ENCODE peak calls at places on chromosomes 7 and 10, in eight cellular contexts. A is testis, V is GM12892, J is uterus, C is body of pancreas, G is prostate gland, I is H54, P is heart left ventricle. F is an unnamed sample.

GRCh38 chr10:43201545-43202131 is 63.4 kb downstream of the CSGALNACT2 start:
- DNase-seq in A (no peak), V (peak), J (peak), C (no peak), G (no peak), I (no peak), P (peak), F (peak)

GRCh38 chr7:46485481-46486065 is 564.5 kb upstream of the IGFBP3 start:
- DNase-seq in A (no peak), V (no peak), J (no peak), C (no peak), G (no peak), I (peak), P (no peak), F (no peak)

GRCh38 chr7:143003393-143004051 is 23.4 kb downstream of the OR9A2 start:
- DNase-seq in A (peak), V (peak), J (no peak), C (peak), G (peak), I (peak), P (no peak), F (peak)

GRCh38 chr10:50600831-50601466 is 22.8 kb downstream of the SGMS1 start:
- DNase-seq in A (no peak), V (no peak), J (no peak), C (no peak), G (no peak), I (no peak), P (no peak), F (no peak)

GRCh38 chr7:135923700-135924261 is 53.4 kb downstream of the MTPN start:
- DNase-seq in A (no peak), V (no peak), J (no peak), C (no peak), G (no peak), I (peak), P (no peak), F (no peak)

GRCh38 chr7:141349804-141350203 is 201.4 kb upstream of the AGK start:
- DNase-seq in A (no peak), V (no peak), J (no peak), C (no peak), G (no peak), I (no peak), P (no peak), F (no peak)

GRCh38 chr10:3398825-3399646 is 226.5 kb upstream of the PITRM1 start:
- DNase-seq in A (peak), V (no peak), J (no peak), C (no peak), G (no peak), I (no peak), P (peak), F (no peak)

GRCh38 chr10:124468624-124469023 is 7.0 kb downstream of the LHPP start:
- DNase-seq in A (no peak), V (no peak), J (no peak), C (no peak), G (no peak), I (no peak), P (no peak), F (no peak)

GRCh38 chr10:67036808-67037207 is 111.0 kb downstream of the LRRTM3 start:
- DNase-seq in A (no peak), V (no peak), J (no peak), C (no peak), G (no peak), I (no peak), P (no peak), F (no peak)

GRCh38 chr10:2851544-2851943 is 215.8 kb upstream of the PFKP start:
- DNase-seq in A (no peak), V (no peak), J (no peak), C (no peak), G (no peak), I (no peak), P (no peak), F (no peak)

GRCh38 chr10:75352650-75353049 is 48.9 kb downstream of the ZNF503 start:
- DNase-seq in A (peak), V (no peak), J (no peak), C (no peak), G (no peak), I (no peak), P (no peak), F (no peak)

GRCh38 chr10:97215619-97216018 is 29.9 kb upstream of the SLIT1 start:
- DNase-seq in A (no peak), V (no peak), J (no peak), C (no peak), G (no peak), I (no peak), P (no peak), F (no peak)

GRCh38 chr10:34731885-34732701 is 83.0 kb downstream of the PARD3 start:
- DNase-seq in A (no peak), V (no peak), J (no peak), C (peak), G (no peak), I (no peak), P (no peak), F (no peak)

GRCh38 chr10:75450062-75450429 is 18.6 kb downstream of the LRMDA start:
- DNase-seq in A (no peak), V (no peak), J (no peak), C (no peak), G (no peak), I (no peak), P (no peak), F (no peak)

GRCh38 chr7:73668103-73668937 is 689 bp downstream of the VPS37D start:
- DNase-seq in A (no peak), V (no peak), J (peak), C (peak), G (no peak), I (no peak), P (no peak), F (no peak)

GRCh38 chr10:13912111-13912510 is 325.3 kb downstream of the PRPF18 start:
- DNase-seq in A (no peak), V (no peak), J (no peak), C (no peak), G (no peak), I (no peak), P (no peak), F (no peak)

GRCh38 chr7:22419488-22419887 is 62.5 kb upstream of the RAPGEF5 start:
- DNase-seq in A (no peak), V (no peak), J (no peak), C (no peak), G (no peak), I (no peak), P (no peak), F (no peak)

GRCh38 chr7:38198356-38198755 is 20.3 kb downstream of the STARD3NL start:
- DNase-seq in A (no peak), V (no peak), J (no peak), C (no peak), G (no peak), I (no peak), P (no peak), F (no peak)

GRCh38 chr10:75236178-75236825 is 545 bp upstream of the COMTD1 start:
- DNase-seq in A (no peak), V (no peak), J (no peak), C (no peak), G (no peak), I (no peak), P (no peak), F (no peak)

GRCh38 chr10:70370766-70371165 is 11.7 kb downstream of the LRRC20 start:
- DNase-seq in A (no peak), V (no peak), J (no peak), C (no peak), G (no peak), I (no peak), P (no peak), F (no peak)

GRCh38 chr10:45160266-45160665 is 155.1 kb downstream of the OR13A1 start:
- DNase-seq in A (no peak), V (no peak), J (no peak), C (no peak), G (no peak), I (no peak), P (no peak), F (no peak)

DNA sequence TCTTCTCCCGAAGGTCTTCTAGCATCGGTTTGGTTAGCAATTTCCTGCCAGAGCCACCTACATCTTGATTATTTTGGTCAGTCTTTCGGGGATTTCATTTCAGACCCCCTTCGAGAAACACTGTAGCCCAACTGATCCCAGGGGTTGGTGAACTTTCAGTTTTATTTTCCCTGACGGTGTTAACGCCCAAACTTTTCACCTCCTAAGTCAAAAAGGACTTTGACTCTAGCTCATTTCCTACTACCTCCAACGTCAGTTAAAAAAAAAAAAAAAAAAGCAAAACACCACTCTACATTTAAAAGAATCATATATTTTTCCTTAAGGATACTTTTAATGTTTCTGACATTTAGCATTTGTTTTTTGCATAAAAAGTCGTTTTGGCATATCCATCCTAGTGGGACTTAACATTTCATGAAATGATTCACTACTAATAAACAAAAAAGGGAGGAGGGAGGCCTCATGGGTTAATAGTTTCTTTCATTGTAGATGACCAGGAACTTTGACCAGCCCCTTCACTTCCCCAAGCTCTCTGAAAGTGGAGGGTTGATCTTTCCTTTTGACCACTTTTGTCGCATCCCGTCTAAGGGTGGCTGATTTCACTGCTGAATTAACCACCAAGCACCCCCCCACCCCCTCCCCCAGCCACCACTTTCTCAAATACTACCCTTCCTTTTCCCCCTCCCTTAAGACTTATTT is 771 bp upstream of the TCF7L2 start:
- DNase-seq in A (no peak), V (no peak), J (no peak), C (peak), G (no peak), I (no peak), P (no peak), F (no peak)
- TF ChIP-seq POLR2A in A (no peak), V (no peak), J (no peak), C (no peak), G (no peak), I (no peak), P (no peak), F (no peak)

GRCh38 chr7:100678291-100678984 is 4.9 kb downstream of the GNB2 start:
- DNase-seq in A (no peak), V (peak), J (no peak), C (no peak), G (no peak), I (no peak), P (no peak), F (peak)
- TF ChIP-seq POLR2A in A (no peak), V (peak), J (no peak), C (no peak), G (no peak), I (no peak), P (no peak), F (no peak)

GRCh38 chr10:89701238-89702120 is at the start of gene KIF20B:
- DNase-seq in A (peak), V (peak), J (peak), C (peak), G (peak), I (peak), P (peak), F (peak)
- TF ChIP-seq POLR2A in A (no peak), V (peak), J (peak), C (peak), G (peak), I (peak), P (peak), F (peak)

GRCh38 chr10:103451871-103452713 is at the start of gene CALHM2:
- DNase-seq in A (peak), V (peak), J (peak), C (peak), G (peak), I (peak), P (peak), F (peak)
- TF ChIP-seq POLR2A in A (no peak), V (peak), J (peak), C (peak), G (no peak), I (peak), P (peak), F (no peak)

GRCh38 chr10:84258034-84258695 is 13.3 kb downstream of the RGR start:
- DNase-seq in A (no peak), V (no peak), J (no peak), C (no peak), G (no peak), I (no peak), P (no peak), F (no peak)
- TF ChIP-seq POLR2A in A (no peak), V (no peak), J (no peak), C (no peak), G (no peak), I (no peak), P (no peak), F (no peak)

DNA sequence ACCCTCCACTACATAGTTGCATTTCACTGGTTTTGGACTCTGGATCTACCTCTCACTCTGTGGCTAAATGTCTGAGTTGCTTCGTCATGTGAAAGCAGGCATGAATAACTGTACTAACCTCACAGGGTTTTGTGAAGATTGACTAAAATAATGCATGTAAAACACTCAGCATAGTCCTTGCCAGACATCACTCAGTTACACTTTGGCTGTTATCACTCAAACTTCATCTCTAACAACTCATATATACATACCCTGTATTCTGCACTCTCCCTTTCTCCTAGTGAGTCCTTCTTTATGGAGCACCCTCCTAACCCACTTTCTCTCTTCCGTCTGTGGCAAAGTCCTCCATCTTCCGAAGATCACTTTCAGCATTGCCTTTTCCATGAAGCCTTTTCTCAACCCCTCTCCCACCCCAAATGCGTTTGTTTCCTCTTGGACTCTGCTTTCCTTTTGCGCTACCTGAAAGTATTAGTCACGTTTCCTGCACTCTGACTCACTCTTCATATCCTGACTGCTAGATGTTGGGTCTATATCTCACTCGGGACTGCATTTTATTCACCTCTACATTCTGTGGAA is 72.6 kb downstream of the OSBPL3 start:
- DNase-seq in A (no peak), V (no peak), J (no peak), C (no peak), G (no peak), I (peak), P (no peak), F (no peak)
- TF ChIP-seq POLR2A in A (no peak), V (peak), J (no peak), C (no peak), G (no peak), I (no peak), P (no peak), F (peak)

DNA sequence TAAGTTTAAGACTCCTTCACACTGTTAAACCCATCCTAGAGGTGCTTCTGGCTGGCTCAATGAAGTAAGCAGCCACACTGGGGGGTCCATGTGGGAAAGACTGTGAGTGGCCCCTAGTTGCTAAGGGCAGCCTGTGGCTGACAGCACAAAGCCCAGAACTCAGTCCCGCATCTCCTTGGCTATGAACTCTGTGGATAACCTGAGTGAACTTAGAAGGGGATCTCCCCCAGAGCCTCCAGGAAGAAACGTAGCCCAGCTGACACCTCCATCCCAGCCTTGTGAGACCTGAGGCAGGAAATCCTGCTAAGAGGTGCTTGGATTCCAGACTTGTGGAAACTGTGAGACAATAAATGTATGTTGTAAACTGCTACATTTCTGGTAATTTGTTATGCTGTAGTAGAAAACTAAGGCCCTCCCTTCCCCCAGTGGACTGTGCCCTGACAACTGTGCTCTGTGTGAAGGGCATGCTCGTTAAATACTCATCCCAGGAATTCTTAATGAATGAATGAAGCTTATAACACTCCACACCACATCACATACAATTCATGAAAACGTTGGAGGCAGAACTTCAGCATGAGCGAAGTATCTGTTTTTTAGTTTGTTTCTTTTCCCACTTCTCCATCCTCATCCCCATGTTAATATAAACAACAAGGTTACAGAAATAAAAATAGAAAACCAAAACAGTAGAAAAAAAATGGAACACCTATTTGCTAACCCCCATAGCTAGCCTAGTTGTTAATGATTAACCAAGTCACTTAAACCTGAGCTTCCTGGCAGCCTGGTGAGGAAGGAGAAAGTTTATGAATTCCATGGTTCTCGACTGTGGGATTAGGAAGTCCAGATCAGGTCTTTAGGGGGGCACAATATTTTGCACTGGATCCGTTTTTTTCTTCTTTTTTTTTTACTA is 36.8 kb upstream of the AOAH start:
- DNase-seq in A (no peak), V (no peak), J (no peak), C (no peak), G (no peak), I (no peak), P (no peak), F (no peak)
- TF ChIP-seq POLR2A in A (no peak), V (no peak), J (no peak), C (no peak), G (no peak), I (no peak), P (no peak), F (no peak)

GRCh38 chr7:76400248-76400647 is 9.2 kb downstream of the SSC4D start:
- DNase-seq in A (no peak), V (no peak), J (no peak), C (no peak), G (no peak), I (no peak), P (no peak), F (no peak)

GRCh38 chr7:76394962-76395361 is 14.5 kb downstream of the SSC4D start:
- DNase-seq in A (no peak), V (no peak), J (no peak), C (no peak), G (no peak), I (no peak), P (no peak), F (no peak)

GRCh38 chr7:76393116-76394031 is 16.1 kb downstream of the SSC4D start:
- DNase-seq in A (peak), V (peak), J (peak), C (peak), G (peak), I (peak), P (peak), F (peak)

GRCh38 chr7:76396039-76396732 is 13.3 kb downstream of the SSC4D start:
- DNase-seq in A (no peak), V (no peak), J (no peak), C (no peak), G (no peak), I (no peak), P (no peak), F (no peak)

GRCh38 chr7:76397409-76398183 is 11.9 kb downstream of the SSC4D start:
- DNase-seq in A (peak), V (peak), J (peak), C (peak), G (peak), I (no peak), P (peak), F (peak)
- TF ChIP-seq POLR2A in A (no peak), V (peak), J (peak), C (peak), G (no peak), I (no peak), P (no peak), F (no peak)

GRCh38 chr10:89332092-89332633 is 4.4 kb downstream of the IFIT3 start:
- DNase-seq in A (peak), V (no peak), J (no peak), C (no peak), G (no peak), I (no peak), P (no peak), F (no peak)
- TF ChIP-seq POLR2A in A (no peak), V (peak), J (no peak), C (no peak), G (no peak), I (no peak), P (no peak), F (peak)